ENCODE peak calls at places on chromosomes 1 and 21, in nine cellular contexts. J is iris pigment epithelial cell; Q is natural killer cell treated with Interleukin-12 subunit alpha and Interleukin-12 subunit beta and Interleukin-15 and Interleukin-18, amount 100 ng/mL, for 72 hours; K is NCI-H526; M is AG08395; B is COR-L47; S is stimulated activated CD8-positive, alpha-beta memory T cell treated with anti-CD3 and anti-CD28 coated beads, Interleukin-15, amount 100 ng/mL, for 1 hour; D is anterior cingulate cortex; C is activated CD8-positive, alpha-beta memory T cell treated with anti-CD3 and anti-CD28 coated beads for 48 hours. G is an unnamed sample.

GRCh38 chr1:173258484-173259264 is 51.5 kb upstream of the TNFSF4 start:
- DNase-seq in J (no peak), Q (no peak), K (no peak), M (peak), B (no peak), S (no peak), D (no peak), C (no peak), G (no peak)

GRCh38 chr1:17771014-17771413 is 15.9 kb downstream of the ACTL8 start:
- DNase-seq in J (no peak), Q (no peak), K (no peak), M (no peak), B (no peak), S (no peak), D (no peak), C (no peak), G (no peak)

GRCh38 chr1:233006582-233006981 is 56.2 kb downstream of the NTPCR start:
- DNase-seq in J (no peak), Q (no peak), K (peak), M (no peak), B (no peak), S (no peak), D (no peak), C (no peak), G (no peak)

GRCh38 chr1:206679738-206680211 is 4.9 kb upstream of the MAPKAPK2 start:
- DNase-seq in J (no peak), Q (peak), K (no peak), M (no peak), B (no peak), S (no peak), D (no peak), C (no peak), G (no peak)

GRCh38 chr1:68213843-68214242 is 18.5 kb downstream of the WLS start:
- DNase-seq in J (peak), Q (no peak), K (no peak), M (no peak), B (peak), S (no peak), D (no peak), C (no peak), G (peak)

GRCh38 chr1:36846366-36846765 is 187.9 kb downstream of the GRIK3 start:
- DNase-seq in J (no peak), Q (no peak), K (no peak), M (no peak), B (no peak), S (no peak), D (no peak), C (no peak), G (no peak)

GRCh38 chr21:17769049-17769845 is 49.9 kb downstream of the C21orf91 start:
- DNase-seq in J (no peak), Q (no peak), K (no peak), M (peak), B (no peak), S (no peak), D (no peak), C (no peak), G (no peak)

GRCh38 chr1:39110882-39111281 is 84.7 kb downstream of the NDUFS5 start:
- DNase-seq in J (peak), Q (no peak), K (no peak), M (peak), B (no peak), S (no peak), D (no peak), C (no peak), G (no peak)

GRCh38 chr1:232876506-232877360 is 71.5 kb downstream of the MAP10 start:
- DNase-seq in J (no peak), Q (no peak), K (no peak), M (no peak), B (no peak), S (no peak), D (no peak), C (no peak), G (no peak)

GRCh38 chr1:156486421-156487344 is 13.9 kb downstream of the MEF2D start:
- DNase-seq in J (no peak), Q (no peak), K (no peak), M (no peak), B (peak), S (no peak), D (peak), C (no peak), G (no peak)

GRCh38 chr1:229825042-229825441 is 199.0 kb downstream of the URB2 start:
- DNase-seq in J (no peak), Q (no peak), K (no peak), M (no peak), B (no peak), S (no peak), D (no peak), C (no peak), G (no peak)

GRCh38 chr1:64936958-64937357 is 29.4 kb downstream of the JAK1 start:
- DNase-seq in J (no peak), Q (no peak), K (no peak), M (no peak), B (no peak), S (no peak), D (no peak), C (no peak), G (no peak)

GRCh38 chr1:232039303-232039702 is 412.7 kb downstream of the DISC1 start:
- DNase-seq in J (peak), Q (no peak), K (no peak), M (no peak), B (no peak), S (no peak), D (no peak), C (no peak), G (no peak)

GRCh38 chr21:45747802-45748445 is 104.4 kb downstream of the PCBP3 start:
- DNase-seq in J (peak), Q (no peak), K (no peak), M (peak), B (peak), S (no peak), D (peak), C (no peak), G (no peak)

GRCh38 chr1:151443846-151444790 is 15.2 kb downstream of the POGZ start:
- DNase-seq in J (peak), Q (peak), K (peak), M (peak), B (peak), S (peak), D (no peak), C (peak), G (peak)

GRCh38 chr1:6935379-6936307 is 150.4 kb downstream of the CAMTA1 start:
- DNase-seq in J (no peak), Q (no peak), K (no peak), M (no peak), B (no peak), S (no peak), D (no peak), C (no peak), G (no peak)

GRCh38 chr1:61322769-61323168 is 240.4 kb downstream of the NFIA start:
- DNase-seq in J (no peak), Q (no peak), K (no peak), M (no peak), B (peak), S (no peak), D (no peak), C (no peak), G (no peak)

GRCh38 chr1:19974822-19975416 is 4.5 kb downstream of the PLA2G2A start:
- DNase-seq in J (peak), Q (no peak), K (peak), M (peak), B (peak), S (no peak), D (no peak), C (no peak), G (peak)

GRCh38 chr1:161091093-161091492 is 1.7 kb upstream of the NECTIN4 start:
- DNase-seq in J (no peak), Q (no peak), K (no peak), M (no peak), B (no peak), S (no peak), D (no peak), C (no peak), G (no peak)